ENCODE peak calls at places on chromosome 1, in six cellular contexts. I is Caco-2, P is cardiac muscle cell, M is H9, J is sigmoid colon, E is small intestine. L is an unnamed sample.

GRCh38 chr1:16606106-16606505 is 7.3 kb downstream of the NBPF1 start:
- DNase-seq in I (no peak), P (no peak), M (peak; percentile 15), J (no peak), E (no peak), L (no peak)

GRCh38 chr1:190507357-190507756 is 29.7 kb upstream of the BRINP3 start:
- DNase-seq in I (no peak), P (no peak), M (no peak), J (no peak), E (no peak), L (no peak)

GRCh38 chr1:56025942-56026341 is 553.4 kb downstream of the PLPP3 start:
- DNase-seq in I (no peak), P (no peak), M (no peak), J (no peak), E (no peak), L (no peak)

GRCh38 chr1:219155140-219155539 is 18.5 kb upstream of the LYPLAL1 start:
- DNase-seq in I (no peak), P (no peak), M (no peak), J (no peak), E (no peak), L (no peak)

GRCh38 chr1:42756956-42757891 is 9.6 kb downstream of the P3H1 start:
- DNase-seq in I (no peak), P (peak; percentile 64), M (peak; percentile 70), J (no peak), E (peak; percentile 65), L (peak; percentile 80)

GRCh38 chr1:41516168-41516961 is 31.9 kb upstream of the EDN2 start:
- DNase-seq in I (peak; percentile 79), P (peak; percentile 92), M (peak; percentile 92), J (peak; percentile 94), E (peak; percentile 86), L (peak; percentile 99)

GRCh38 chr1:114334297-114334696 is 176.7 kb downstream of the TRIM33 start:
- DNase-seq in I (no peak), P (no peak), M (no peak), J (no peak), E (peak; percentile 28), L (no peak)

GRCh38 chr1:223186800-223187199 is 43.8 kb upstream of the TLR5 start:
- DNase-seq in I (no peak), P (no peak), M (no peak), J (no peak), E (no peak), L (no peak)

GRCh38 chr1:34645919-34646318 is 108.9 kb upstream of the GJB5 start:
- DNase-seq in I (no peak), P (no peak), M (no peak), J (no peak), E (no peak), L (no peak)

GRCh38 chr1:93635614-93636543 is 45.8 kb downstream of the BCAR3 start:
- DNase-seq in I (no peak), P (no peak), M (peak; percentile 86), J (no peak), E (no peak), L (peak; percentile 59)

GRCh38 chr1:29708818-29709710 is 472.7 kb downstream of the PTPRU start:
- DNase-seq in I (no peak), P (no peak), M (no peak), J (no peak), E (no peak), L (no peak)

GRCh38 chr1:29708381-29708780 is 472.1 kb downstream of the PTPRU start:
- DNase-seq in I (no peak), P (no peak), M (no peak), J (no peak), E (no peak), L (no peak)

GRCh38 chr1:29709711-29710169 is 473.4 kb downstream of the PTPRU start:
- DNase-seq in I (no peak), P (no peak), M (no peak), J (no peak), E (no peak), L (no peak)

GRCh38 chr1:29706936-29707335 is 470.6 kb downstream of the PTPRU start:
- DNase-seq in I (no peak), P (peak; percentile 81), M (peak; percentile 91), J (no peak), E (no peak), L (peak; percentile 98)

GRCh38 chr1:29707796-29708195 is 471.5 kb downstream of the PTPRU start:
- DNase-seq in I (no peak), P (no peak), M (no peak), J (no peak), E (no peak), L (no peak)
- H3K27me3 ChIP-seq in I (no peaks in the 10 kb centered on the region), P (peaks cover 36% of the 10 kb centered on the region), M (no peaks in the 10 kb centered on the region), J (peaks cover 38% of the 10 kb centered on the region), E (no peaks in the 10 kb centered on the region), L (peaks cover 6% of the 10 kb centered on the region)

GRCh38 chr1:21605964-21606705 is 63.0 kb downstream of the RAP1GAP start:
- DNase-seq in I (no peak), P (no peak), M (no peak), J (no peak), E (no peak), L (no peak)

GRCh38 chr1:21601278-21602048 is 67.7 kb downstream of the RAP1GAP start:
- DNase-seq in I (no peak), P (no peak), M (no peak), J (no peak), E (no peak), L (no peak)

GRCh38 chr1:21604208-21604957 is 64.8 kb downstream of the RAP1GAP start:
- DNase-seq in I (no peak), P (no peak), M (no peak), J (no peak), E (no peak), L (no peak)

GRCh38 chr1:21605012-21605715 is 64.0 kb downstream of the RAP1GAP start:
- DNase-seq in I (no peak), P (no peak), M (no peak), J (no peak), E (no peak), L (no peak)

GRCh38 chr1:21603177-21604138 is 65.7 kb downstream of the RAP1GAP start:
- DNase-seq in I (no peak), P (no peak), M (no peak), J (no peak), E (no peak), L (no peak)
- H3K27me3 ChIP-seq in I (no peaks in the 10 kb centered on the region), P (no peaks in the 10 kb centered on the region), M (no peaks in the 10 kb centered on the region), J (peaks cover 5% of the 10 kb centered on the region), E (no peaks in the 10 kb centered on the region), L (no peaks in the 10 kb centered on the region)

GRCh38 chr1:230286166-230286889 is 139.8 kb downstream of the PGBD5 start:
- DNase-seq in I (no peak), P (no peak), M (no peak), J (peak; percentile 40), E (no peak), L (peak; percentile 66)
- H3K27me3 ChIP-seq in I (no peaks in the 10 kb centered on the region), P (peaks cover 5% of the 10 kb centered on the region), M (no peaks in the 10 kb centered on the region), J (peaks cover 7% of the 10 kb centered on the region), E (no peaks in the 10 kb centered on the region), L (no peaks in the 10 kb centered on the region)

GRCh38 chr1:54010415-54011117 is 7.4 kb downstream of the LDLRAD1 start:
- DNase-seq in I (no peak), P (no peak), M (no peak), J (no peak), E (no peak), L (no peak)
- H3K27me3 ChIP-seq in I (no peaks in the 10 kb centered on the region), P (no peaks in the 10 kb centered on the region), M (no peaks in the 10 kb centered on the region), J (peaks cover 12% of the 10 kb centered on the region), E (no peaks in the 10 kb centered on the region), L (no peaks in the 10 kb centered on the region)

GRCh38 chr1:47417129-47418044 is 1.3 kb downstream of the FOXE3 start:
- DNase-seq in I (no peak), P (no peak), M (peak; percentile 48), J (no peak), E (no peak), L (peak; percentile 84)
- H3K27me3 ChIP-seq in I (no peaks in the 10 kb centered on the region), P (peaks cover 100% of the 10 kb centered on the region), M (peaks cover 57% of the 10 kb centered on the region), J (peaks cover 52% of the 10 kb centered on the region), E (peaks cover 11% of the 10 kb centered on the region), L (peaks cover 83% of the 10 kb centered on the region)

DNA sequence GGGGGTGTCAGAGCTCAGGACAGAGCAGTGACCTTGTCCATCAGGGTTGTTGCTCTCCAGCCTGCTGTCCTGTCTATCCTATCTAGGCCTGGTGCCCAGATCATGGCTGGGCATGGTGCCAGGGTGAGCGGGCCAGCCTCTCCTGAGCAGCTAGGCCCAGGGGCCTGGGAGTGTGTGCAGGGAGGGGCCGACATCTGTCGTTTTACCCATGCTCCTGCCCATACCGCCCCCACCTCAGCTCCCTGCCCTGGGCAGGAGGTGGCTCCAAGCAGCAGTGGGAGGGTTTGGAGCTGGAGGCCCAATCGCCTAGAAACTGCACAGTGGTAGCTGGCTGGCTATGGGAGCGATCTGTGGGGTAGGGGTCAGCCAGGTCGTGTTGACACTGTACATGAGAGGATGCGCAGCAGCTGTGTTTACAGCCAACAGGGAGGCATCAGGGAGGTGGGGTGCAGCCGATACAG is 6.5 kb downstream of the INSRR start:
- DNase-seq in I (no peak), P (no peak), M (no peak), J (peak; percentile 79), E (peak; percentile 16), L (peak; percentile 46)
- H3K27me3 ChIP-seq in I (no peaks in the 10 kb centered on the region), P (peaks cover 40% of the 10 kb centered on the region), M (peaks cover 40% of the 10 kb centered on the region), J (peaks cover 25% of the 10 kb centered on the region), E (no peaks in the 10 kb centered on the region), L (peaks cover 76% of the 10 kb centered on the region)

GRCh38 chr1:158185770-158186705 is 5.3 kb downstream of the CD1D start:
- DNase-seq in I (no peak), P (no peak), M (no peak), J (no peak), E (peak; percentile 47), L (peak; percentile 64)

GRCh38 chr1:158179301-158180041 is 1.2 kb upstream of the CD1D start:
- DNase-seq in I (no peak), P (peak; percentile 34), M (no peak), J (no peak), E (peak; percentile 65), L (no peak)

GRCh38 chr1:158180741-158181576 is at the start of gene CD1D:
- DNase-seq in I (no peak), P (peak; percentile 86), M (peak; percentile 64), J (peak; percentile 67), E (peak; percentile 47), L (peak; percentile 85)

GRCh38 chr1:158177705-158178450 is 2.8 kb upstream of the CD1D start:
- DNase-seq in I (no peak), P (peak; percentile 93), M (peak; percentile 95), J (peak; percentile 92), E (peak; percentile 96), L (peak; percentile 92)

GRCh38 chr1:158181577-158181922 is 855 bp downstream of the CD1D start:
- DNase-seq in I (no peak), P (no peak), M (no peak), J (no peak), E (no peak), L (no peak)
- H3K27me3 ChIP-seq in I (no peaks in the 10 kb centered on the region), P (peaks cover 12% of the 10 kb centered on the region), M (peaks cover 34% of the 10 kb centered on the region), J (peaks cover 41% of the 10 kb centered on the region), E (no peaks in the 10 kb centered on the region), L (peaks cover 78% of the 10 kb centered on the region)

DNA sequence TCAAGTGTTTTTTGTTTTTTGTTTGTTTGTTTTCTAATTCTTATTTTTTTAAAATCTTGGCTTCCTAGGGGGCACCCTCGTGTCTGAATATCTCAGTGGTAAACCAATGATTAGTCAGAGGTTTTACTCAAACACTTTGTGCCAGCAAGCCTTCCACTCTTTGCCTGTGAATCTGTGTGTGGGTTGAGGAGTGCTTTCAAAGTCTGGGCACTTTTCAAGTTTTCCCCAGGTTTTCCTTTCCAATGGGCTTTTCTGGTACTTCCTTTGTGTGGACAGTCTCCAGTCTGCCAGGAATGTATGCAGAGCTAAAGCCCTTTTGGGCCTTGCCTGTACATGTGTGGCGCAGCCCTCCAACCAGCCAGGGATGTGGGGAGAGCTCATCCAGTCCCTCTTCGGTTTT is 9.7 kb upstream of the PPIE start:
- DNase-seq in I (no peak), P (no peak), M (no peak), J (no peak), E (no peak), L (no peak)
- H3K27me3 ChIP-seq in I (no peaks in the 10 kb centered on the region), P (peaks cover 100% of the 10 kb centered on the region), M (peaks cover 32% of the 10 kb centered on the region), J (peaks cover 51% of the 10 kb centered on the region), E (peaks cover 3% of the 10 kb centered on the region), L (peaks cover 87% of the 10 kb centered on the region)

L was measured in H7.